ENCODE peak calls at places on chromosomes 1 and 21, in nine cellular contexts. H, K, Q, C, B, Y, N, P and W are unnamed samples.

GRCh38 chr1:5915587-5916571 is 76.3 kb downstream of the NPHP4 start:
- DNase-seq in H (no peak), K (peak), Q (no peak), C (no peak), B (no peak), Y (peak), N (peak), P (peak), W (peak)

GRCh38 chr1:110674337-110675059 is at the start of gene KCNA3:
- DNase-seq in H (no peak), K (no peak), Q (peak), C (peak), B (peak), Y (peak), N (no peak), P (peak), W (no peak)

GRCh38 chr1:230509281-230509977 is 83.3 kb upstream of the PGBD5 start:
- DNase-seq in H (no peak), K (peak), Q (peak), C (no peak), B (no peak), Y (no peak), N (peak), P (peak), W (peak)

GRCh38 chr1:26483980-26484379 is 11.7 kb downstream of the HMGN2 start:
- DNase-seq in H (no peak), K (peak), Q (no peak), C (no peak), B (no peak), Y (no peak), N (no peak), P (no peak), W (no peak)

GRCh38 chr1:12619396-12620141 is 1.6 kb upstream of the DHRS3 start:
- DNase-seq in H (peak), K (peak), Q (peak), C (peak), B (peak), Y (peak), N (peak), P (peak), W (peak)

GRCh38 chr1:147809236-147809635 is 48.8 kb upstream of the GJA5 start:
- DNase-seq in H (no peak), K (no peak), Q (no peak), C (no peak), B (no peak), Y (peak), N (no peak), P (no peak), W (no peak)

GRCh38 chr1:43849670-43850069 is 83.9 kb upstream of the ARTN start:
- DNase-seq in H (no peak), K (no peak), Q (no peak), C (no peak), B (no peak), Y (no peak), N (no peak), P (no peak), W (no peak)

GRCh38 chr1:958823-959729 is at the start of gene NOC2L:
- DNase-seq in H (peak), K (peak), Q (peak), C (peak), B (peak), Y (peak), N (peak), P (peak), W (peak)

GRCh38 chr1:87136607-87137341 is 191.9 kb upstream of the LMO4 start:
- DNase-seq in H (no peak), K (no peak), Q (no peak), C (no peak), B (no peak), Y (no peak), N (no peak), P (no peak), W (no peak)

GRCh38 chr1:214967865-214968575 is 114.5 kb upstream of the KCNK2 start:
- DNase-seq in H (no peak), K (peak), Q (no peak), C (no peak), B (no peak), Y (no peak), N (no peak), P (no peak), W (no peak)

GRCh38 chr1:87399701-87400100 is 71.0 kb downstream of the LMO4 start:
- DNase-seq in H (no peak), K (no peak), Q (no peak), C (no peak), B (peak), Y (no peak), N (no peak), P (no peak), W (no peak)

GRCh38 chr1:20093940-20094391 is 24.0 kb downstream of the PLA2G5 start:
- DNase-seq in H (no peak), K (peak), Q (peak), C (no peak), B (no peak), Y (no peak), N (no peak), P (no peak), W (no peak)

GRCh38 chr1:177228721-177229088 is 57.9 kb downstream of the BRINP2 start:
- DNase-seq in H (no peak), K (peak), Q (no peak), C (no peak), B (no peak), Y (no peak), N (no peak), P (no peak), W (no peak)

GRCh38 chr1:10508511-10508951 is 33.8 kb downstream of the PEX14 start:
- DNase-seq in H (no peak), K (no peak), Q (no peak), C (no peak), B (no peak), Y (peak), N (no peak), P (no peak), W (no peak)

GRCh38 chr1:179883040-179883501 is 986 bp downstream of the TOR1AIP1 start:
- DNase-seq in H (no peak), K (no peak), Q (no peak), C (no peak), B (peak), Y (no peak), N (no peak), P (no peak), W (no peak)

GRCh38 chr1:172775598-172776570 is 117.0 kb downstream of the FASLG start:
- DNase-seq in H (no peak), K (peak), Q (no peak), C (no peak), B (no peak), Y (no peak), N (no peak), P (no peak), W (no peak)

GRCh38 chr1:232579461-232579860 is 50.5 kb downstream of the SIPA1L2 start:
- DNase-seq in H (no peak), K (no peak), Q (no peak), C (no peak), B (no peak), Y (no peak), N (no peak), P (no peak), W (no peak)

GRCh38 chr1:65983500-65983899 is 190.8 kb downstream of the PDE4B start:
- DNase-seq in H (no peak), K (no peak), Q (no peak), C (no peak), B (no peak), Y (no peak), N (no peak), P (no peak), W (no peak)

GRCh38 chr1:39297534-39297933 is 93.0 kb downstream of the MACF1 start:
- DNase-seq in H (no peak), K (no peak), Q (no peak), C (no peak), B (no peak), Y (no peak), N (peak), P (no peak), W (peak)

GRCh38 chr1:208270679-208271111 is 26.5 kb upstream of the PLXNA2 start:
- DNase-seq in H (no peak), K (no peak), Q (no peak), C (no peak), B (no peak), Y (peak), N (no peak), P (no peak), W (peak)

GRCh38 chr21:31343680-31344480 is at the start of gene TIAM1:
- DNase-seq in H (no peak), K (peak), Q (peak), C (no peak), B (peak), Y (peak), N (no peak), P (peak), W (no peak)

GRCh38 chr1:94031591-94031990 is 89.4 kb downstream of the ABCA4 start:
- DNase-seq in H (no peak), K (no peak), Q (no peak), C (no peak), B (no peak), Y (no peak), N (no peak), P (no peak), W (no peak)

GRCh38 chr1:221921936-221922335 is 180.0 kb upstream of the DUSP10 start:
- DNase-seq in H (no peak), K (peak), Q (no peak), C (no peak), B (no peak), Y (no peak), N (no peak), P (no peak), W (no peak)

GRCh38 chr1:17791055-17791390 is 35.9 kb downstream of the ACTL8 start:
- DNase-seq in H (no peak), K (no peak), Q (no peak), C (no peak), B (no peak), Y (no peak), N (no peak), P (no peak), W (no peak)

GRCh38 chr1:51264470-51264869 is 28.4 kb downstream of the RNF11 start:
- DNase-seq in H (no peak), K (peak), Q (no peak), C (no peak), B (no peak), Y (no peak), N (peak), P (peak), W (peak)

GRCh38 chr1:155326659-155327058 is 6.0 kb downstream of the RUSC1 start:
- DNase-seq in H (peak), K (no peak), Q (no peak), C (no peak), B (no peak), Y (no peak), N (no peak), P (no peak), W (no peak)

GRCh38 chr1:42206164-42206563 is 41.6 kb upstream of the GUCA2A start:
- DNase-seq in H (no peak), K (no peak), Q (no peak), C (no peak), B (no peak), Y (no peak), N (no peak), P (peak), W (no peak)

GRCh38 chr1:228883535-228883934 is 148.3 kb downstream of the RHOU start:
- DNase-seq in H (no peak), K (no peak), Q (no peak), C (no peak), B (no peak), Y (peak), N (no peak), P (no peak), W (no peak)

GRCh38 chr1:108719654-108720435 is 7.1 kb downstream of the FNDC7 start:
- DNase-seq in H (no peak), K (peak), Q (peak), C (no peak), B (no peak), Y (no peak), N (peak), P (peak), W (peak)

GRCh38 chr1:58206749-58207148 is 339.8 kb downstream of the OMA1 start:
- DNase-seq in H (no peak), K (no peak), Q (no peak), C (no peak), B (no peak), Y (no peak), N (no peak), P (no peak), W (no peak)

GRCh38 chr1:58200437-58200836 is 346.1 kb downstream of the OMA1 start:
- DNase-seq in H (no peak), K (no peak), Q (no peak), C (no peak), B (no peak), Y (no peak), N (no peak), P (no peak), W (no peak)

GRCh38 chr1:58209578-58209977 is 336.9 kb downstream of the OMA1 start:
- DNase-seq in H (no peak), K (no peak), Q (no peak), C (no peak), B (no peak), Y (no peak), N (no peak), P (no peak), W (no peak)

GRCh38 chr1:58201492-58202106 is 344.9 kb downstream of the OMA1 start:
- DNase-seq in H (no peak), K (no peak), Q (no peak), C (no peak), B (no peak), Y (no peak), N (no peak), P (no peak), W (no peak)

DNA sequence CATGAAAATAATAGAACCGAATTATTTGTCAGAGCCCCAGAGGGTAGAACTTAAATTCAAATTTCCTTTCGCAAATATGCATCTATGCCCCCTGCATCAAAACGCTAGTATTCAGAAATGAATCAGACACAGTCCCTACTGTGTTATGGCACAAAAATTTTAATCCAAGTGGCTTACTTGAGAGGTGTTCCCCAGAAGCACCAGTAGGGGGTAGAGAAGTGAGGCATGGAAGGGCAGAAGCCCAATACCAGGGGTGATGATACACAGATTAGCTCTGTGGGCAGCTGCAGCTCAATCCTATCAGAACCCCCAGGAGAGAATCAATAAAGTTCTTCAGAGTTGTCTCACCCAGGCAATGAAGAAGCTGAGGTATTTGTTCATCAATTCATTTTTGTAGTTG is 342.2 kb downstream of the OMA1 start:
- DNase-seq in H (no peak), K (no peak), Q (no peak), C (no peak), B (no peak), Y (peak), N (no peak), P (no peak), W (no peak)
- TF ChIP-seq CTCF in H (no peak), K (no peak), Q (no peak), C (no peak), B (no peak), Y (peak), N (peak), P (no peak), W (no peak)

GRCh38 chr1:204574016-204574855 is 58.0 kb downstream of the MDM4 start:
- DNase-seq in H (no peak), K (no peak), Q (no peak), C (no peak), B (no peak), Y (peak), N (no peak), P (no peak), W (no peak)
- H3K4me3 ChIP-seq in H (no peak), K (no peak), Q (no peak), C (no peak), B (no peak), Y (no peak), N (no peak), P (no peak), W (no peak)

DNA sequence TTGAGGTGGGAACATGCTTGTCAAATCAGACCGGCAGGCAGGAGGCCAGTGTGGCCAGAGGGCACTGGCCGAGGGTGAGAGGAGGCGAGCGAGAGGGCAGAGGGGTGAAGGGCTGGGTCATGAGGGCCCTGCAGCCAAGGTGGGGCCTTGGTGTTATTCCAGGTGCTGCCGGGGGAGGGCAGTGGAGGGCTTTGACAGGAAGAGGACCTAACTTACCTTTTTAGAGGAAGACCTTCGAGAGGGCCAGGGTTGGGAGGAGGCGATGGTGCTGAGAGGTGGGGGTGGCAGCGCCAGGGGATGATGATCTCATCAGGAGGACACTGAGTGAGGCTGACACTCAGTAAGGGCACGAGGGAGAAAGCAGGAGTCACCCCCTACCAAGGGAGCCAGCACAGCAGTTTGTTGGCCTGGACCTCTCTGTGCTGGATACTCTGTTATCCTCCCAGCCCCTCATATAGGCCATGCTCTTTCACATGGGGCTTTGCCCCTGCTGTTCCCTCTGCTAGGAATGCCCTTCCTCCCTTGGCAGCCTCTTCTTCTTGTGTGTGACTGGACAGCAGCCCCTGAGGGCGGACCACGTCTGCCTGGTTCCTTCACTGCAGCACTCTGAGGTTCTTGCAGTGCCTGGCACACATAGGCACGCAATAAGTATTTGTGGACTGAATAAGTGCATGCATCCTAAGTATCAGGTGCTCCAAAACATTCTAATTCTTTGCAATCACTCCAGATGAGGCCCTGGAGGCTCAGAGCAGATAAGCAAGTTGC is 7.5 kb upstream of the TTC22 start:
- DNase-seq in H (no peak), K (no peak), Q (no peak), C (no peak), B (peak), Y (peak), N (no peak), P (no peak), W (no peak)
- TF ChIP-seq CTCF in H (no peak), K (peak), Q (no peak), C (no peak), B (peak), Y (peak), N (peak), P (peak), W (peak)

GRCh38 chr1:116737020-116737854 is 17.0 kb upstream of the CD2 start:
- DNase-seq in H (peak), K (peak), Q (peak), C (peak), B (peak), Y (peak), N (peak), P (peak), W (peak)

GRCh38 chr1:116732726-116733125 is 21.5 kb upstream of the CD2 start:
- DNase-seq in H (no peak), K (no peak), Q (no peak), C (no peak), B (no peak), Y (no peak), N (no peak), P (no peak), W (no peak)

GRCh38 chr1:116733466-116734108 is 20.6 kb upstream of the CD2 start:
- DNase-seq in H (no peak), K (no peak), Q (no peak), C (no peak), B (no peak), Y (no peak), N (no peak), P (no peak), W (no peak)

GRCh38 chr1:116737855-116738318 is 16.3 kb upstream of the CD2 start:
- DNase-seq in H (no peak), K (no peak), Q (no peak), C (no peak), B (no peak), Y (peak), N (no peak), P (no peak), W (no peak)

GRCh38 chr1:116735246-116735645 is 19.0 kb upstream of the CD2 start:
- DNase-seq in H (no peak), K (no peak), Q (no peak), C (no peak), B (no peak), Y (peak), N (no peak), P (no peak), W (no peak)
- H3K4me3 ChIP-seq in H (no peak), K (no peak), Q (no peak), C (no peak), B (no peak), Y (no peak), N (no peak), P (no peak), W (no peak)